ENCODE peak calls at places on chromosomes 3 and 15, in five cellular contexts. One of them, this sample, is unnamed.

GRCh38 chr3:38960953-38961622 is 90.7 kb downstream of the SCN11A start:
- DNase-seq in A172: peak
- DNase-seq in HS-27A: no peak
- DNase-seq in HCT116: peak
- DNase-seq in non-pigmented ciliary epithelial cell: no peak
- DNase-seq in this sample: peak

GRCh38 chr3:15081960-15082664 is 16.8 kb downstream of the RBSN start:
- DNase-seq in HS-27A: no peak
- DNase-seq in non-pigmented ciliary epithelial cell: no peak
- DNase-seq in HCT116: no peak
- DNase-seq in A172: no peak
- DNase-seq in this sample: no peak

GRCh38 chr3:1082024-1082633 is 10.7 kb upstream of the CNTN6 start:
- DNase-seq in HS-27A: no peak
- DNase-seq in HCT116: no peak
- DNase-seq in non-pigmented ciliary epithelial cell: no peak
- DNase-seq in A172: peak
- DNase-seq in this sample: peak

GRCh38 chr3:33067484-33067883 is 29.5 kb downstream of the GLB1 start:
- DNase-seq in A172: peak
- DNase-seq in HS-27A: no peak
- DNase-seq in HCT116: peak
- DNase-seq in non-pigmented ciliary epithelial cell: no peak
- DNase-seq in this sample: no peak

GRCh38 chr15:80694624-80695098 is 449 bp upstream of the ABHD17C start:
- DNase-seq in non-pigmented ciliary epithelial cell: no peak
- DNase-seq in HS-27A: no peak
- DNase-seq in HCT116: no peak
- DNase-seq in A172: no peak
- DNase-seq in this sample: no peak

GRCh38 chr3:58025824-58026579 is 17.8 kb downstream of the FLNB start:
- DNase-seq in non-pigmented ciliary epithelial cell: no peak
- DNase-seq in A172: no peak
- DNase-seq in HCT116: no peak
- DNase-seq in HS-27A: no peak
- DNase-seq in this sample: no peak

GRCh38 chr3:43997788-43998373 is 243.8 kb upstream of the TOPAZ1 start:
- DNase-seq in HS-27A: peak
- DNase-seq in HCT116: no peak
- DNase-seq in A172: no peak
- DNase-seq in non-pigmented ciliary epithelial cell: no peak
- DNase-seq in this sample: no peak

GRCh38 chr3:173396191-173397041 is 1.1 kb upstream of the NLGN1 start:
- DNase-seq in HS-27A: no peak
- DNase-seq in A172: peak
- DNase-seq in non-pigmented ciliary epithelial cell: no peak
- DNase-seq in HCT116: no peak
- DNase-seq in this sample: no peak

GRCh38 chr15:70253461-70254156 is 155.9 kb upstream of the TLE3 start:
- DNase-seq in HCT116: no peak
- DNase-seq in A172: no peak
- DNase-seq in non-pigmented ciliary epithelial cell: no peak
- DNase-seq in HS-27A: no peak
- DNase-seq in this sample: no peak

GRCh38 chr3:142542054-142542453 is 36.5 kb downstream of the ATR start:
- DNase-seq in HCT116: no peak
- DNase-seq in A172: no peak
- DNase-seq in non-pigmented ciliary epithelial cell: no peak
- DNase-seq in HS-27A: no peak
- DNase-seq in this sample: no peak

GRCh38 chr3:156456771-156457224 is 98.1 kb downstream of the SSR3 start:
- DNase-seq in non-pigmented ciliary epithelial cell: no peak
- DNase-seq in HS-27A: no peak
- DNase-seq in HCT116: no peak
- DNase-seq in A172: peak
- DNase-seq in this sample: no peak

GRCh38 chr3:17742092-17742836 is at the start of gene TBC1D5:
- DNase-seq in HCT116: peak
- DNase-seq in A172: no peak
- DNase-seq in non-pigmented ciliary epithelial cell: peak
- DNase-seq in HS-27A: peak
- DNase-seq in this sample: peak

GRCh38 chr15:72231847-72232461 is 964 bp upstream of the PKM start:
- DNase-seq in HS-27A: peak
- DNase-seq in HCT116: no peak
- DNase-seq in A172: peak
- DNase-seq in non-pigmented ciliary epithelial cell: peak
- DNase-seq in this sample: peak

GRCh38 chr15:33234019-33234418 is 39.5 kb upstream of the FMN1 start:
- DNase-seq in HCT116: peak
- DNase-seq in non-pigmented ciliary epithelial cell: no peak
- DNase-seq in HS-27A: no peak
- DNase-seq in A172: peak
- DNase-seq in this sample: peak

GRCh38 chr3:135929670-135930069 is 35.9 kb upstream of the PPP2R3A start:
- DNase-seq in A172: no peak
- DNase-seq in HS-27A: no peak
- DNase-seq in HCT116: no peak
- DNase-seq in non-pigmented ciliary epithelial cell: no peak
- DNase-seq in this sample: no peak

GRCh38 chr15:41878355-41878699 is 15.5 kb downstream of the SPTBN5 start:
- DNase-seq in A172: no peak
- DNase-seq in HCT116: no peak
- DNase-seq in HS-27A: no peak
- DNase-seq in non-pigmented ciliary epithelial cell: no peak
- DNase-seq in this sample: no peak

GRCh38 chr3:13248640-13249039 is 171.5 kb downstream of the NUP210 start:
- DNase-seq in A172: no peak
- DNase-seq in HS-27A: no peak
- DNase-seq in non-pigmented ciliary epithelial cell: no peak
- DNase-seq in HCT116: no peak
- DNase-seq in this sample: no peak

GRCh38 chr3:7407107-7407506 is 546.2 kb downstream of the GRM7 start:
- DNase-seq in non-pigmented ciliary epithelial cell: no peak
- DNase-seq in HCT116: peak
- DNase-seq in A172: no peak
- DNase-seq in HS-27A: no peak
- DNase-seq in this sample: no peak

GRCh38 chr15:36449662-36450145 is 129.7 kb upstream of the CDIN1 start:
- DNase-seq in HS-27A: no peak
- DNase-seq in HCT116: peak
- DNase-seq in A172: peak
- DNase-seq in non-pigmented ciliary epithelial cell: no peak
- DNase-seq in this sample: no peak

GRCh38 chr3:190911382-190911781 is 48.9 kb upstream of the GMNC start:
- DNase-seq in non-pigmented ciliary epithelial cell: no peak
- DNase-seq in HS-27A: no peak
- DNase-seq in HCT116: peak
- DNase-seq in A172: peak
- DNase-seq in this sample: no peak

GRCh38 chr3:190385835-190386688 is 1.9 kb upstream of the CLDN16 start:
- DNase-seq in HCT116: peak
- DNase-seq in non-pigmented ciliary epithelial cell: peak
- DNase-seq in HS-27A: peak
- DNase-seq in A172: peak
- DNase-seq in this sample: no peak

GRCh38 chr3:123449092-123449985 is 449 bp upstream of the ADCY5 start:
- DNase-seq in HS-27A: no peak
- DNase-seq in A172: no peak
- DNase-seq in non-pigmented ciliary epithelial cell: no peak
- DNase-seq in HCT116: no peak
- DNase-seq in this sample: no peak

GRCh38 chr3:187066228-187066995 is 72.9 kb downstream of the RPL39L start:
- DNase-seq in HCT116: peak
- DNase-seq in A172: peak
- DNase-seq in non-pigmented ciliary epithelial cell: no peak
- DNase-seq in HS-27A: no peak
- DNase-seq in this sample: peak

GRCh38 chr3:136293279-136293678 is 43.1 kb downstream of the PCCB start:
- DNase-seq in A172: no peak
- DNase-seq in non-pigmented ciliary epithelial cell: no peak
- DNase-seq in HS-27A: no peak
- DNase-seq in HCT116: no peak
- DNase-seq in this sample: no peak

GRCh38 chr3:65938147-65938546 is 100.6 kb downstream of the MAGI1 start:
- DNase-seq in A172: no peak
- DNase-seq in HS-27A: no peak
- DNase-seq in non-pigmented ciliary epithelial cell: no peak
- DNase-seq in HCT116: no peak
- DNase-seq in this sample: no peak

GRCh38 chr3:43499256-43499655 is 122.6 kb downstream of the ANO10 start:
- DNase-seq in HCT116: no peak
- DNase-seq in HS-27A: no peak
- DNase-seq in non-pigmented ciliary epithelial cell: no peak
- DNase-seq in A172: no peak
- DNase-seq in this sample: no peak

GRCh38 chr3:138726966-138727365 is 107.8 kb downstream of the PIK3CB start:
- DNase-seq in A172: no peak
- DNase-seq in non-pigmented ciliary epithelial cell: no peak
- DNase-seq in HCT116: no peak
- DNase-seq in HS-27A: no peak
- DNase-seq in this sample: no peak

GRCh38 chr15:25677719-25678497 is 185.2 kb downstream of the ATP10A start:
- DNase-seq in HCT116: no peak
- DNase-seq in HS-27A: no peak
- DNase-seq in non-pigmented ciliary epithelial cell: no peak
- DNase-seq in A172: no peak
- DNase-seq in this sample: no peak

This sample was measured in Jurkat, Clone E6-1.